ENCODE peak calls at places on chromosomes 5 and 9, in ten cellular contexts. K, N, S, Q, U, D, W, O, A and J are unnamed samples.

GRCh38 chr5:95870105-95870672 is 47.7 kb upstream of the GLRX start:
- ATAC-seq in K (peak; percentile 93), N (peak; percentile 56), S (peak; percentile 35), Q (peak; percentile 84), U (peak; percentile 39), D (peak; percentile 42), W (peak; percentile 33), O (peak; percentile 29), A (no peak), J (peak; percentile 68)

GRCh38 chr5:133508845-133509741 is 103.2 kb downstream of the FSTL4 start:
- ATAC-seq in K (no peak), N (no peak), S (no peak), Q (peak; percentile 33), U (no peak), D (no peak), W (no peak), O (no peak), A (no peak), J (no peak)

GRCh38 chr5:18305288-18305899 is 671.1 kb downstream of the TAF11L14 start:
- ATAC-seq in K (no peak), N (no peak), S (peak; percentile 64), Q (peak; percentile 76), U (no peak), D (peak; percentile 73), W (no peak), O (no peak), A (no peak), J (peak; percentile 64)

GRCh38 chr5:133499896-133500295 is 112.4 kb downstream of the FSTL4 start:
- ATAC-seq in K (no peak), N (no peak), S (peak; percentile 67), Q (no peak), U (no peak), D (no peak), W (no peak), O (no peak), A (no peak), J (no peak)

GRCh38 chr5:73433982-73434342 is 14.6 kb downstream of the FOXD1 start:
- ATAC-seq in K (no peak), N (no peak), S (no peak), Q (no peak), U (no peak), D (no peak), W (no peak), O (no peak), A (no peak), J (no peak)

GRCh38 chr5:107314330-107314729 is 356.4 kb downstream of the EFNA5 start:
- ATAC-seq in K (no peak), N (no peak), S (peak; percentile 70), Q (no peak), U (no peak), D (no peak), W (no peak), O (no peak), A (no peak), J (no peak)

GRCh38 chr9:121741198-121741918 is 89.9 kb downstream of the DAB2IP start:
- ATAC-seq in K (no peak), N (no peak), S (no peak), Q (no peak), U (no peak), D (no peak), W (no peak), O (no peak), A (no peak), J (no peak)

GRCh38 chr5:57939771-57940170 is 457.2 kb upstream of the ACTBL2 start:
- ATAC-seq in K (no peak), N (no peak), S (no peak), Q (no peak), U (no peak), D (no peak), W (no peak), O (no peak), A (no peak), J (no peak)

GRCh38 chr5:115379622-115380344 is 83.3 kb upstream of the CCDC112 start:
- ATAC-seq in K (peak; percentile 80), N (no peak), S (peak; percentile 82), Q (peak; percentile 84), U (no peak), D (no peak), W (no peak), O (no peak), A (peak; percentile 41), J (peak; percentile 74)

GRCh38 chr5:177601577-177602457 is 1.9 kb downstream of the B4GALT7 start:
- ATAC-seq in K (no peak), N (no peak), S (no peak), Q (no peak), U (no peak), D (no peak), W (no peak), O (no peak), A (no peak), J (no peak)

GRCh38 chr5:100643473-100643872 is 108.3 kb downstream of the FAM174A start:
- ATAC-seq in K (no peak), N (no peak), S (peak; percentile 61), Q (no peak), U (no peak), D (no peak), W (no peak), O (no peak), A (no peak), J (no peak)

GRCh38 chr9:24459898-24460297 is 85.8 kb downstream of the IZUMO3 start:
- ATAC-seq in K (no peak), N (no peak), S (no peak), Q (no peak), U (no peak), D (no peak), W (no peak), O (no peak), A (no peak), J (no peak)

GRCh38 chr5:127870914-127871313 is 167.7 kb downstream of the CCDC192 start:
- ATAC-seq in K (no peak), N (no peak), S (no peak), Q (peak; percentile 59), U (no peak), D (peak; percentile 33), W (no peak), O (peak; percentile 78), A (no peak), J (no peak)

GRCh38 chr9:136327313-136327971 is at the start of gene GPSM1:
- ATAC-seq in K (peak; percentile 54), N (peak; percentile 65), S (peak; percentile 46), Q (no peak), U (peak; percentile 44), D (peak; percentile 16), W (peak; percentile 72), O (peak; percentile 76), A (peak; percentile 68), J (peak; percentile 18)

GRCh38 chr5:62780888-62781287 is 202.3 kb downstream of the LRRC70 start:
- ATAC-seq in K (peak; percentile 20), N (no peak), S (no peak), Q (no peak), U (no peak), D (no peak), W (no peak), O (no peak), A (no peak), J (no peak)

GRCh38 chr9:107704791-107705190 is 215.2 kb upstream of the KLF4 start:
- ATAC-seq in K (no peak), N (no peak), S (no peak), Q (no peak), U (no peak), D (no peak), W (no peak), O (no peak), A (no peak), J (no peak)